ENCODE peak calls at places on chromosomes 7 and 10, in eight cellular contexts. One of them, this sample, is unnamed.

GRCh38 chr10:123139521-123140163 is 3.9 kb downstream of the HMX3 start:
- DNase-seq in HCT116: peak; percentile 32
- DNase-seq in transverse colon: peak; percentile 42
- DNase-seq in heart left ventricle: no peak
- DNase-seq in Peyer's patch: no peak
- DNase-seq in stomach: peak; percentile 58
- DNase-seq in suprapubic skin: no peak
- DNase-seq in ovary: no peak
- DNase-seq in this sample: no peak

GRCh38 chr7:70595741-70596574 is 536.0 kb upstream of the GALNT17 start:
- DNase-seq in HCT116: no peak
- DNase-seq in suprapubic skin: no peak
- DNase-seq in stomach: peak; percentile 33
- DNase-seq in Peyer's patch: peak; percentile 48
- DNase-seq in ovary: no peak
- DNase-seq in heart left ventricle: no peak
- DNase-seq in transverse colon: peak; percentile 38
- DNase-seq in this sample: no peak

GRCh38 chr10:121527690-121528089 is 70.6 kb downstream of the FGFR2 start:
- DNase-seq in Peyer's patch: no peak
- DNase-seq in ovary: peak; percentile 37
- DNase-seq in heart left ventricle: no peak
- DNase-seq in stomach: no peak
- DNase-seq in suprapubic skin: no peak
- DNase-seq in transverse colon: peak; percentile 28
- DNase-seq in HCT116: no peak
- DNase-seq in this sample: no peak

GRCh38 chr10:112880633-112881530 is 69.2 kb upstream of the TCF7L2 start:
- DNase-seq in transverse colon: no peak
- DNase-seq in HCT116: no peak
- DNase-seq in Peyer's patch: no peak
- DNase-seq in stomach: no peak
- DNase-seq in ovary: no peak
- DNase-seq in heart left ventricle: no peak
- DNase-seq in suprapubic skin: no peak
- DNase-seq in this sample: no peak

GRCh38 chr7:16916733-16917132 is 35.0 kb upstream of the AGR3 start:
- DNase-seq in Peyer's patch: no peak
- DNase-seq in stomach: no peak
- DNase-seq in heart left ventricle: no peak
- DNase-seq in suprapubic skin: no peak
- DNase-seq in transverse colon: no peak
- DNase-seq in HCT116: no peak
- DNase-seq in ovary: no peak
- DNase-seq in this sample: no peak

GRCh38 chr10:68499544-68499943 is 27.8 kb upstream of the DNA2 start:
- DNase-seq in Peyer's patch: no peak
- DNase-seq in heart left ventricle: no peak
- DNase-seq in HCT116: no peak
- DNase-seq in transverse colon: no peak
- DNase-seq in ovary: no peak
- DNase-seq in suprapubic skin: no peak
- DNase-seq in stomach: no peak
- DNase-seq in this sample: no peak

GRCh38 chr10:79237801-79238520 is 109.3 kb upstream of the PPIF start:
- DNase-seq in ovary: no peak
- DNase-seq in heart left ventricle: no peak
- DNase-seq in HCT116: no peak
- DNase-seq in transverse colon: no peak
- DNase-seq in suprapubic skin: no peak
- DNase-seq in stomach: no peak
- DNase-seq in Peyer's patch: no peak
- DNase-seq in this sample: no peak

GRCh38 chr10:132232553-132232949 is 45.8 kb downstream of the DPYSL4 start:
- DNase-seq in transverse colon: no peak
- DNase-seq in HCT116: no peak
- DNase-seq in Peyer's patch: peak; percentile 57
- DNase-seq in stomach: no peak
- DNase-seq in ovary: no peak
- DNase-seq in heart left ventricle: no peak
- DNase-seq in suprapubic skin: no peak
- DNase-seq in this sample: no peak

GRCh38 chr10:96306516-96306915 is 2.3 kb downstream of the DNTT start:
- DNase-seq in ovary: no peak
- DNase-seq in suprapubic skin: no peak
- DNase-seq in HCT116: no peak
- DNase-seq in stomach: no peak
- DNase-seq in transverse colon: peak; percentile 41
- DNase-seq in Peyer's patch: peak; percentile 67
- DNase-seq in heart left ventricle: peak; percentile 53
- DNase-seq in this sample: no peak

GRCh38 chr7:2403718-2404648 is 572 bp downstream of the CHST12 start:
- DNase-seq in heart left ventricle: peak; percentile 37
- DNase-seq in stomach: peak; percentile 44
- DNase-seq in suprapubic skin: no peak
- DNase-seq in Peyer's patch: peak; percentile 65
- DNase-seq in HCT116: no peak
- DNase-seq in ovary: peak; percentile 49
- DNase-seq in transverse colon: peak; percentile 46
- DNase-seq in this sample: no peak

GRCh38 chr7:55271069-55271468 is 94.1 kb upstream of the LANCL2 start:
- DNase-seq in Peyer's patch: no peak
- DNase-seq in heart left ventricle: no peak
- DNase-seq in HCT116: no peak
- DNase-seq in suprapubic skin: no peak
- DNase-seq in transverse colon: no peak
- DNase-seq in stomach: no peak
- DNase-seq in ovary: no peak
- DNase-seq in this sample: no peak

GRCh38 chr10:133127291-133128125 is 32.5 kb upstream of the KNDC1 start:
- DNase-seq in Peyer's patch: no peak
- DNase-seq in suprapubic skin: no peak
- DNase-seq in heart left ventricle: peak; percentile 10
- DNase-seq in transverse colon: peak; percentile 7
- DNase-seq in HCT116: peak; percentile 1
- DNase-seq in stomach: no peak
- DNase-seq in ovary: no peak
- DNase-seq in this sample: no peak

GRCh38 chr7:74272305-74273038 is 16.7 kb upstream of the CLIP2 start:
- DNase-seq in ovary: peak; percentile 66
- DNase-seq in Peyer's patch: peak; percentile 88
- DNase-seq in suprapubic skin: peak; percentile 83
- DNase-seq in HCT116: no peak
- DNase-seq in heart left ventricle: peak; percentile 82
- DNase-seq in transverse colon: peak; percentile 69
- DNase-seq in stomach: peak; percentile 45
- DNase-seq in this sample: peak; percentile 42

GRCh38 chr7:74280985-74281384 is 8.2 kb upstream of the CLIP2 start:
- DNase-seq in stomach: no peak
- DNase-seq in Peyer's patch: no peak
- DNase-seq in suprapubic skin: no peak
- DNase-seq in transverse colon: no peak
- DNase-seq in ovary: no peak
- DNase-seq in heart left ventricle: no peak
- DNase-seq in HCT116: no peak
- DNase-seq in this sample: no peak

GRCh38 chr7:74275401-74275881 is 13.8 kb upstream of the CLIP2 start:
- DNase-seq in stomach: no peak
- DNase-seq in ovary: no peak
- DNase-seq in heart left ventricle: no peak
- DNase-seq in suprapubic skin: no peak
- DNase-seq in transverse colon: no peak
- DNase-seq in Peyer's patch: no peak
- DNase-seq in HCT116: no peak
- DNase-seq in this sample: no peak

GRCh38 chr7:74282748-74283459 is 6.3 kb upstream of the CLIP2 start:
- DNase-seq in suprapubic skin: no peak
- DNase-seq in transverse colon: no peak
- DNase-seq in stomach: no peak
- DNase-seq in HCT116: no peak
- DNase-seq in ovary: no peak
- DNase-seq in heart left ventricle: no peak
- DNase-seq in Peyer's patch: no peak
- DNase-seq in this sample: no peak

GRCh38 chr7:74277636-74278035 is 11.6 kb upstream of the CLIP2 start:
- DNase-seq in suprapubic skin: no peak
- DNase-seq in transverse colon: no peak
- DNase-seq in Peyer's patch: no peak
- DNase-seq in HCT116: no peak
- DNase-seq in stomach: no peak
- DNase-seq in ovary: no peak
- DNase-seq in heart left ventricle: no peak
- DNase-seq in this sample: no peak
- H3K4me1 ChIP-seq in suprapubic skin: peaks cover 17% of the 10 kb centered on the region
- H3K4me1 ChIP-seq in transverse colon: peaks cover 28% of the 10 kb centered on the region
- H3K4me1 ChIP-seq in Peyer's patch: peaks cover 3% of the 10 kb centered on the region
- H3K4me1 ChIP-seq in HCT116: peaks cover 24% of the 10 kb centered on the region
- H3K4me1 ChIP-seq in stomach: peaks cover 11% of the 10 kb centered on the region
- H3K4me1 ChIP-seq in ovary: peaks cover 11% of the 10 kb centered on the region
- H3K4me1 ChIP-seq in heart left ventricle: peaks cover 6% of the 10 kb centered on the region
- H3K4me1 ChIP-seq in this sample: peaks cover 35% of the 10 kb centered on the region

DNA sequence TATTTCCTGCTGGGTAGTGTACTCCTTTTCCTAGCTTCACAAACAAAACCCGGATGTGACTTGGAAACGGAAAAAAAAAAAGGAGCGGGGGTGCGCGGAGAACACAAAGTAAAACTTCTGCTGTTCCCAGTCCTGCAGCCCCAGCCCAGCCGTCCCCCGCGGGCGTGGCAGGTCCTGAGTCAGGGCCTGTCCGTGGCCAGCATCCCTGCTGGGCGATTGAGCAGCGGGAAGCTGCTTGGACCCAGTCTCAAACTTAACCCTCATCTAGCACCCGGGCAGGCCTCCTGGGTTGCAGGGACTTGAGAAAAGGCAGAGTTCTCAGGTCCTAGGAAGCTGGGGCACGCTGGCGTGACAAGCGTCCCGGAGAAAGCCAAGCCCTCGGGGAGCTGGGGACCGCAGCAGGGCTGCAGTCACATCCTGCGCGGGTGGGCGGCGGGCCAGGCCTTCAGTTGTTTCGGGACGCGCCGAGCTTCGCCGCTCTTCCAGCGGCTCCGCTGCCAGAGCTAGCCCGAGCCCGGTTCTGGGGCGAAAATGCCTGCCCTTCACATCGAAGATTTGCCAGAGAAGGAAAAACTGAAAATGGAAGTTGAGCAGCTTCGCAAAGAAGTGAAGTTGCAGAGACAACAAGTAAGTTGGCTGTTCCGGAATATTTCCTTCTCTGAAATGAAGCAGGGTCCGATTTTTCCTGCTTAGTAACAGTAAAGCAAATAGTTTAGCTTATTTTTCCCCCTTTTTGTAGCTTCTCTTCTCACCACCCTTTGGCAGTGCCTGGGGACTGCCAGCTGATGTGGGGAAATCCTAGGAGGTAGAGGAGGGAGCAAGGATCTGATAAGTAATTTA is at the start of gene GNG11:
- DNase-seq in transverse colon: peak; percentile 46
- DNase-seq in stomach: peak; percentile 53
- DNase-seq in HCT116: no peak
- DNase-seq in ovary: peak; percentile 82
- DNase-seq in suprapubic skin: peak; percentile 90
- DNase-seq in Peyer's patch: peak; percentile 69
- DNase-seq in heart left ventricle: peak; percentile 87
- DNase-seq in this sample: peak; percentile 17
- TF ChIP-seq POLR2A in transverse colon: no peak
- TF ChIP-seq POLR2A in stomach: no peak
- TF ChIP-seq POLR2A in HCT116: no peak
- TF ChIP-seq POLR2A in ovary: no peak
- TF ChIP-seq POLR2A in suprapubic skin: no peak
- TF ChIP-seq POLR2A in Peyer's patch: no peak
- TF ChIP-seq POLR2A in heart left ventricle: no peak
- TF ChIP-seq POLR2A in this sample: peak; percentile 46

GRCh38 chr10:114877301-114877644 is 55.7 kb downstream of the FHIP2A start:
- DNase-seq in HCT116: no peak
- DNase-seq in suprapubic skin: no peak
- DNase-seq in ovary: no peak
- DNase-seq in heart left ventricle: no peak
- DNase-seq in stomach: no peak
- DNase-seq in Peyer's patch: no peak
- DNase-seq in transverse colon: no peak
- DNase-seq in this sample: no peak
- TF ChIP-seq CTCF in HCT116: no peak
- TF ChIP-seq CTCF in suprapubic skin: no peak
- TF ChIP-seq CTCF in ovary: no peak
- TF ChIP-seq CTCF in heart left ventricle: no peak
- TF ChIP-seq CTCF in stomach: no peak
- TF ChIP-seq CTCF in Peyer's patch: no peak
- TF ChIP-seq CTCF in transverse colon: no peak
- TF ChIP-seq CTCF in this sample: no peak

GRCh38 chr10:103847346-103847745 is 8.0 kb downstream of the SH3PXD2A start:
- DNase-seq in transverse colon: no peak
- DNase-seq in stomach: no peak
- DNase-seq in suprapubic skin: no peak
- DNase-seq in ovary: no peak
- DNase-seq in HCT116: no peak
- DNase-seq in heart left ventricle: no peak
- DNase-seq in Peyer's patch: no peak
- DNase-seq in this sample: no peak

GRCh38 chr10:103845983-103846382 is 9.4 kb downstream of the SH3PXD2A start:
- DNase-seq in ovary: no peak
- DNase-seq in transverse colon: peak; percentile 57
- DNase-seq in HCT116: no peak
- DNase-seq in heart left ventricle: peak; percentile 48
- DNase-seq in suprapubic skin: no peak
- DNase-seq in Peyer's patch: peak; percentile 67
- DNase-seq in stomach: no peak
- DNase-seq in this sample: no peak

GRCh38 chr10:103849880-103850571 is 5.3 kb downstream of the SH3PXD2A start:
- DNase-seq in suprapubic skin: peak; percentile 79
- DNase-seq in heart left ventricle: no peak
- DNase-seq in transverse colon: no peak
- DNase-seq in Peyer's patch: no peak
- DNase-seq in HCT116: no peak
- DNase-seq in ovary: peak; percentile 51
- DNase-seq in stomach: no peak
- DNase-seq in this sample: no peak

GRCh38 chr10:103849212-103849877 is 6.0 kb downstream of the SH3PXD2A start:
- DNase-seq in suprapubic skin: peak; percentile 18
- DNase-seq in heart left ventricle: no peak
- DNase-seq in Peyer's patch: no peak
- DNase-seq in stomach: no peak
- DNase-seq in HCT116: no peak
- DNase-seq in ovary: no peak
- DNase-seq in transverse colon: no peak
- DNase-seq in this sample: no peak

DNA sequence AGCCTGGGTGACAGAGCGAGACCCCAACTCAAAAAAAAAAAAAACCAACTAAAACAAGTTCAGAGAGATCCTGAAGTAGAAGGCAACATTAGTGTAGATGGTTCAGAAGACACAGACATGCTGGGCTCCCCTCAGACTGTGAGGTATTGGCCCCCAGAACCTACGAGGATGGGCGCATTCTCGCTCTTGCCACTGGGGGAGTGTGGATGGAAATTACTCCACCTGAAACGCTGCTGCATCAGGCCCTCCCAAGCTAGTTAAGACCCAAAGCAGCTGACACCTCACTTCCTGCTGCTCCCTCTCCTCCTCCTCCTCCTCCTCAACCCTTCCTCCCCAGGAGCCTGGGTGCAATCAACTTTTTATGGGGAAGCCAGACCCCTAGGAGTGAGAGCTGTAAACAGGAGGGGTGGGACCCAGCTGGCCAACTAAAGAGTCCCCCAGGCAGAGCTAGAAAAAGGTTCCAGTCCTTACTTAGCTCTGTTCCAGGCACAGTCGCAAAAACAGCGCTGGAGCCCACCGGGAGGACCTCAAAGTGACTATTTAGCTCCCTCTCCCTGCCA is 7.4 kb downstream of the SH3PXD2A start:
- DNase-seq in ovary: no peak
- DNase-seq in stomach: no peak
- DNase-seq in HCT116: peak; percentile 18
- DNase-seq in heart left ventricle: no peak
- DNase-seq in Peyer's patch: no peak
- DNase-seq in suprapubic skin: no peak
- DNase-seq in transverse colon: no peak
- DNase-seq in this sample: no peak
- H3K4me1 ChIP-seq in ovary: peaks cover 29% of the 10 kb centered on the region
- H3K4me1 ChIP-seq in stomach: peaks cover 48% of the 10 kb centered on the region
- H3K4me1 ChIP-seq in HCT116: no peaks in the 10 kb centered on the region
- H3K4me1 ChIP-seq in heart left ventricle: peaks cover 42% of the 10 kb centered on the region
- H3K4me1 ChIP-seq in Peyer's patch: peaks cover 6% of the 10 kb centered on the region
- H3K4me1 ChIP-seq in suprapubic skin: peaks cover 75% of the 10 kb centered on the region
- H3K4me1 ChIP-seq in transverse colon: peaks cover 86% of the 10 kb centered on the region
- H3K4me1 ChIP-seq in this sample: peaks cover 91% of the 10 kb centered on the region